ENCODE peak calls at places on chromosomes 16 and 17, in seven cellular contexts. One of them, this sample, is unnamed.

GRCh38 chr17:63681530-63681929 is 18.4 kb downstream of the LIMD2 start:
- DNase-seq in HCT116: no peak
- DNase-seq in SK-N-SH: no peak
- DNase-seq in H1: no peak
- DNase-seq in HepG2: no peak
- DNase-seq in K562: no peak
- DNase-seq in GM12878: no peak
- DNase-seq in this sample: no peak

GRCh38 chr17:11554042-11554441 is 44.2 kb upstream of the DNAH9 start:
- DNase-seq in GM12878: no peak
- DNase-seq in HCT116: no peak
- DNase-seq in HepG2: no peak
- DNase-seq in H1: no peak
- DNase-seq in SK-N-SH: no peak
- DNase-seq in K562: no peak
- DNase-seq in this sample: no peak

GRCh38 chr17:82237746-82238561 is 9.1 kb downstream of the SLC16A3 start:
- DNase-seq in K562: no peak
- DNase-seq in SK-N-SH: no peak
- DNase-seq in H1: no peak
- DNase-seq in HepG2: no peak
- DNase-seq in GM12878: no peak
- DNase-seq in HCT116: no peak
- DNase-seq in this sample: no peak

GRCh38 chr17:63552211-63552610 is 1.9 kb downstream of the DCAF7 start:
- DNase-seq in HCT116: no peak
- DNase-seq in H1: no peak
- DNase-seq in GM12878: no peak
- DNase-seq in K562: no peak
- DNase-seq in HepG2: no peak
- DNase-seq in SK-N-SH: no peak
- DNase-seq in this sample: no peak

GRCh38 chr16:1330260-1330914 is 3.1 kb upstream of the BAIAP3 start:
- DNase-seq in HCT116: no peak
- DNase-seq in GM12878: no peak
- DNase-seq in SK-N-SH: no peak
- DNase-seq in K562: peak; percentile 55
- DNase-seq in H1: no peak
- DNase-seq in HepG2: peak; percentile 35
- DNase-seq in this sample: no peak

GRCh38 chr17:78992542-78993212 is 13.0 kb upstream of the LGALS3BP start:
- DNase-seq in H1: no peak
- DNase-seq in HepG2: no peak
- DNase-seq in K562: peak; percentile 45
- DNase-seq in HCT116: no peak
- DNase-seq in SK-N-SH: no peak
- DNase-seq in GM12878: no peak
- DNase-seq in this sample: no peak

GRCh38 chr17:2214887-2215615 is 88.5 kb downstream of the SMG6 start:
- DNase-seq in HCT116: no peak
- DNase-seq in H1: no peak
- DNase-seq in K562: no peak
- DNase-seq in GM12878: no peak
- DNase-seq in SK-N-SH: peak; percentile 43
- DNase-seq in HepG2: no peak
- DNase-seq in this sample: no peak

GRCh38 chr16:53855056-53855455 is 151.1 kb downstream of the FTO start:
- DNase-seq in K562: no peak
- DNase-seq in HCT116: no peak
- DNase-seq in GM12878: no peak
- DNase-seq in HepG2: no peak
- DNase-seq in SK-N-SH: no peak
- DNase-seq in H1: no peak
- DNase-seq in this sample: no peak

GRCh38 chr17:55285340-55286301 is 20.9 kb downstream of the HLF start:
- DNase-seq in SK-N-SH: no peak
- DNase-seq in HepG2: peak; percentile 99
- DNase-seq in H1: no peak
- DNase-seq in K562: no peak
- DNase-seq in HCT116: no peak
- DNase-seq in GM12878: no peak
- DNase-seq in this sample: peak; percentile 37

GRCh38 chr17:76772842-76773521 is 35.1 kb downstream of the MFSD11 start:
- DNase-seq in SK-N-SH: peak; percentile 64
- DNase-seq in GM12878: no peak
- DNase-seq in H1: no peak
- DNase-seq in K562: peak; percentile 58
- DNase-seq in HCT116: peak; percentile 89
- DNase-seq in HepG2: peak; percentile 59
- DNase-seq in this sample: no peak

GRCh38 chr16:2009302-2009711 is 314 bp downstream of the ZNF598 start:
- DNase-seq in HepG2: no peak
- DNase-seq in GM12878: no peak
- DNase-seq in SK-N-SH: peak; percentile 70
- DNase-seq in K562: no peak
- DNase-seq in H1: no peak
- DNase-seq in HCT116: no peak
- DNase-seq in this sample: no peak

GRCh38 chr16:79400462-79401149 is 199.9 kb downstream of the MAF start:
- DNase-seq in HCT116: no peak
- DNase-seq in K562: peak; percentile 93
- DNase-seq in SK-N-SH: no peak
- DNase-seq in H1: no peak
- DNase-seq in GM12878: no peak
- DNase-seq in HepG2: peak; percentile 52
- DNase-seq in this sample: no peak

GRCh38 chr17:75864448-75864871 is 9.3 kb upstream of the WBP2 start:
- DNase-seq in GM12878: peak; percentile 77
- DNase-seq in SK-N-SH: peak; percentile 35
- DNase-seq in HepG2: no peak
- DNase-seq in HCT116: no peak
- DNase-seq in H1: no peak
- DNase-seq in K562: peak; percentile 58
- DNase-seq in this sample: no peak

GRCh38 chr16:30368122-30368791 is 2.0 kb downstream of the TBC1D10B start:
- DNase-seq in H1: no peak
- DNase-seq in HepG2: no peak
- DNase-seq in GM12878: no peak
- DNase-seq in K562: peak; percentile 60
- DNase-seq in SK-N-SH: no peak
- DNase-seq in HCT116: no peak
- DNase-seq in this sample: no peak

GRCh38 chr16:12708266-12708665 is 95.4 kb downstream of the CPPED1 start:
- DNase-seq in SK-N-SH: no peak
- DNase-seq in HepG2: no peak
- DNase-seq in GM12878: no peak
- DNase-seq in H1: no peak
- DNase-seq in HCT116: no peak
- DNase-seq in K562: no peak
- DNase-seq in this sample: no peak

GRCh38 chr16:48276102-48276501 is 28.8 kb upstream of the ABCC11 start:
- DNase-seq in H1: no peak
- DNase-seq in HepG2: peak; percentile 18
- DNase-seq in HCT116: no peak
- DNase-seq in K562: no peak
- DNase-seq in GM12878: no peak
- DNase-seq in SK-N-SH: no peak
- DNase-seq in this sample: no peak

GRCh38 chr17:77819497-77819896 is 139.0 kb upstream of the TNRC6C start:
- DNase-seq in GM12878: no peak
- DNase-seq in H1: no peak
- DNase-seq in HCT116: no peak
- DNase-seq in SK-N-SH: no peak
- DNase-seq in HepG2: no peak
- DNase-seq in K562: no peak
- DNase-seq in this sample: no peak

GRCh38 chr16:79564594-79565210 is 35.8 kb downstream of the MAF start:
- DNase-seq in SK-N-SH: no peak
- DNase-seq in HepG2: peak; percentile 59
- DNase-seq in K562: no peak
- DNase-seq in HCT116: no peak
- DNase-seq in GM12878: no peak
- DNase-seq in H1: no peak
- DNase-seq in this sample: no peak

GRCh38 chr17:47801176-47801765 is 20.3 kb downstream of the OSBPL7 start:
- DNase-seq in SK-N-SH: no peak
- DNase-seq in HepG2: no peak
- DNase-seq in GM12878: no peak
- DNase-seq in K562: no peak
- DNase-seq in HCT116: no peak
- DNase-seq in H1: no peak
- DNase-seq in this sample: no peak
- TF ChIP-seq JUND in SK-N-SH: no peak
- TF ChIP-seq JUND in HepG2: no peak
- TF ChIP-seq JUND in GM12878: no peak
- TF ChIP-seq JUND in K562: no peak
- TF ChIP-seq JUND in HCT116: no peak
- TF ChIP-seq JUND in H1: no peak
- TF ChIP-seq JUND in this sample: no peak

GRCh38 chr17:72588961-72589360 is 468.1 kb downstream of the SOX9 start:
- DNase-seq in GM12878: no peak
- DNase-seq in HCT116: peak; percentile 87
- DNase-seq in H1: no peak
- DNase-seq in HepG2: peak; percentile 67
- DNase-seq in SK-N-SH: no peak
- DNase-seq in K562: no peak
- DNase-seq in this sample: peak; percentile 66
- TF ChIP-seq JUND in GM12878: no peak
- TF ChIP-seq JUND in HCT116: peak; percentile 96
- TF ChIP-seq JUND in H1: no peak
- TF ChIP-seq JUND in HepG2: peak; percentile 85
- TF ChIP-seq JUND in SK-N-SH: no peak
- TF ChIP-seq JUND in K562: no peak
- TF ChIP-seq JUND in this sample: no peak

DNA sequence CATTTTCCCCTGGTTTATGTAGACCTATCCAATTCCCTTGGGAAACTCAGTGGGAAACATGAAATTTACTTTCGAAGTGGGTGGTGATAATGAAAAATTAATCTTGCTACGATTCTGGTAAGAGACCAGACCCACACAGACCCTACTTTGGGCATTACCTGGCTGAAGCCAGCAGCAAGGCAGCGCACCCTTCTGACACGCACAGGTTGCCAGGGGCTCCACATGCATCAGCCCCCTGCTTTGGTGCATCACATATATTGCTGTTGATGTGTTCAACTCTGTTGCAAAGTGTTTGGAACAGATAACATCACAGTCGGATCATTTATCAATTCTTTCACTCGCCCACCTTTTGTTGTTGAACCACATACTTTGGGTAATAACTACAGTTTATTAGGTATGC is 26.6 kb downstream of the SMARCE1 start:
- DNase-seq in SK-N-SH: no peak
- DNase-seq in H1: no peak
- DNase-seq in HepG2: no peak
- DNase-seq in HCT116: no peak
- DNase-seq in K562: no peak
- DNase-seq in GM12878: no peak
- DNase-seq in this sample: no peak
- TF ChIP-seq JUND in SK-N-SH: no peak
- TF ChIP-seq JUND in H1: no peak
- TF ChIP-seq JUND in HepG2: no peak
- TF ChIP-seq JUND in HCT116: no peak
- TF ChIP-seq JUND in K562: no peak
- TF ChIP-seq JUND in GM12878: no peak
- TF ChIP-seq JUND in this sample: no peak

GRCh38 chr16:14373901-14374300 is 256.2 kb downstream of the PARN start:
- DNase-seq in H1: no peak
- DNase-seq in GM12878: no peak
- DNase-seq in SK-N-SH: no peak
- DNase-seq in HCT116: no peak
- DNase-seq in HepG2: no peak
- DNase-seq in K562: no peak
- DNase-seq in this sample: no peak
- TF ChIP-seq JUND in H1: no peak
- TF ChIP-seq JUND in GM12878: no peak
- TF ChIP-seq JUND in SK-N-SH: no peak
- TF ChIP-seq JUND in HCT116: no peak
- TF ChIP-seq JUND in HepG2: no peak
- TF ChIP-seq JUND in K562: no peak
- TF ChIP-seq JUND in this sample: no peak

GRCh38 chr17:50101346-50102163 is 6.4 kb downstream of the PDK2 start:
- DNase-seq in HepG2: no peak
- DNase-seq in HCT116: no peak
- DNase-seq in SK-N-SH: peak; percentile 89
- DNase-seq in K562: peak; percentile 62
- DNase-seq in H1: no peak
- DNase-seq in GM12878: no peak
- DNase-seq in this sample: no peak
- TF ChIP-seq JUND in HepG2: no peak
- TF ChIP-seq JUND in HCT116: no peak
- TF ChIP-seq JUND in SK-N-SH: no peak
- TF ChIP-seq JUND in K562: no peak
- TF ChIP-seq JUND in H1: no peak
- TF ChIP-seq JUND in GM12878: no peak
- TF ChIP-seq JUND in this sample: no peak

GRCh38 chr16:82037251-82037650 is 2.2 kb downstream of the HSD17B2 start:
- DNase-seq in HCT116: no peak
- DNase-seq in K562: no peak
- DNase-seq in GM12878: no peak
- DNase-seq in H1: no peak
- DNase-seq in HepG2: no peak
- DNase-seq in SK-N-SH: no peak
- DNase-seq in this sample: no peak
- TF ChIP-seq JUND in HCT116: no peak
- TF ChIP-seq JUND in K562: no peak
- TF ChIP-seq JUND in GM12878: no peak
- TF ChIP-seq JUND in H1: no peak
- TF ChIP-seq JUND in HepG2: no peak
- TF ChIP-seq JUND in SK-N-SH: no peak
- TF ChIP-seq JUND in this sample: no peak

DNA sequence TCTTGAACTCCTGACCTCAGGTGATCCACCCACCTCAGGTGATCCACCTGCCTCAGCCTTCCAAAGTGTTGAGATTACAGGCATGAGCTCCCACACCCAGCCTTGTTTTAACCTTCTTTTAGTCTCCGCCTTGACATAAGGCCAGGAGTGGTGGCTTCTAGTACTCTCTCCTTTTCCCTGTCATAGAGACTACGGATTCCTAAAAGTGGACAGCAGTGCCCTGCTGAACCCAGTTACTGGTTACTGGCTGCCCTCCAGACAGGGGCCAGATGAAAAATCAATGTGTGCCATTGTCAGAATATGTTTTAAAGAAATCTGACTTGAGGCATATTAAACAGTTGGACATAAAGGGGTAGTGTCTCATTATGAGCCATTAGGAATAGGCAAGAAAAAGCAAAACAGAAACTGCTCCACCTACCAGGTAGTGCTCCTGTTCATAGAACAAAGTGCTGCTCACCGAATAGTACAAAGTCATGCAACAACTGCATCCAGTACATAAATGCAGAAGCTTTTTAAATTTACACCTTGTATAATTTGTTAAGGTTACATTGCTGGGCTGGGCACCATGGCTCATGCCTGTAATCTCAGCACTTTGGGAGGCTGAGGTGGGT is 32.1 kb downstream of the TRIM25 start:
- DNase-seq in H1: no peak
- DNase-seq in HepG2: no peak
- DNase-seq in HCT116: no peak
- DNase-seq in K562: no peak
- DNase-seq in GM12878: no peak
- DNase-seq in SK-N-SH: no peak
- DNase-seq in this sample: no peak
- TF ChIP-seq JUND in H1: no peak
- TF ChIP-seq JUND in HepG2: no peak
- TF ChIP-seq JUND in HCT116: no peak
- TF ChIP-seq JUND in K562: no peak
- TF ChIP-seq JUND in GM12878: no peak
- TF ChIP-seq JUND in SK-N-SH: no peak
- TF ChIP-seq JUND in this sample: no peak